ENCODE peak calls at places on chromosomes 3 and 15, in four cellular contexts. H is upper lobe of right lung, B is left ventricle myocardium inferior, P is foreskin fibroblast. C is an unnamed sample.

GRCh38 chr3:75332784-75333183 is 331.3 kb upstream of the FRG2C start:
- DNase-seq in P (peak), B (no peak), H (no peak), C (no peak)

GRCh38 chr3:165892565-165892964 is 55.3 kb upstream of the BCHE start:
- DNase-seq in B (no peak), P (no peak), H (no peak), C (no peak)

GRCh38 chr3:141255864-141256263 is 24.2 kb downstream of the PXYLP1 start:
- DNase-seq in P (no peak), H (no peak), B (no peak), C (peak)

GRCh38 chr15:100732359-100733055 is 130.1 kb downstream of the ASB7 start:
- DNase-seq in P (no peak), H (no peak), B (no peak), C (no peak)

GRCh38 chr3:112084980-112085697 is 1.1 kb upstream of the C3orf52 start:
- DNase-seq in P (no peak), B (no peak), H (no peak), C (no peak)

GRCh38 chr15:86935841-86936240 is 856.2 kb downstream of the AGBL1 start:
- DNase-seq in B (no peak), H (no peak), P (no peak), C (no peak)

GRCh38 chr3:44842376-44842775 is 19.3 kb upstream of the TMEM42 start:
- DNase-seq in B (no peak), H (no peak), P (no peak), C (no peak)

GRCh38 chr3:158470944-158471638 is 99.9 kb upstream of the MLF1 start:
- DNase-seq in P (peak), H (no peak), B (no peak), C (no peak)

GRCh38 chr3:632571-633170 is 436.1 kb downstream of the CHL1 start:
- DNase-seq in B (no peak), P (no peak), H (no peak), C (peak)

GRCh38 chr3:14127516-14128161 is 2.8 kb downstream of the TMEM43 start:
- DNase-seq in P (no peak), B (no peak), H (no peak), C (no peak)

GRCh38 chr15:70491183-70491621 is 272.2 kb downstream of the UACA start:
- DNase-seq in P (no peak), H (no peak), B (no peak), C (peak)

GRCh38 chr3:72844436-72844999 is 3.7 kb downstream of the SHQ1 start:
- DNase-seq in H (no peak), P (no peak), B (no peak), C (peak)

GRCh38 chr15:45829336-45830153 is 194.7 kb downstream of the SQOR start:
- DNase-seq in H (no peak), B (no peak), P (no peak), C (no peak)

GRCh38 chr15:66638377-66638776 is 63.7 kb upstream of the SMAD6 start:
- DNase-seq in B (no peak), P (no peak), H (no peak), C (no peak)

GRCh38 chr3:64444619-64445317 is 219.5 kb upstream of the PRICKLE2 start:
- DNase-seq in P (no peak), H (peak), B (no peak), C (no peak)
- TF ChIP-seq CTCF in P (no peak), H (no peak), B (no peak), C (no peak)

DNA sequence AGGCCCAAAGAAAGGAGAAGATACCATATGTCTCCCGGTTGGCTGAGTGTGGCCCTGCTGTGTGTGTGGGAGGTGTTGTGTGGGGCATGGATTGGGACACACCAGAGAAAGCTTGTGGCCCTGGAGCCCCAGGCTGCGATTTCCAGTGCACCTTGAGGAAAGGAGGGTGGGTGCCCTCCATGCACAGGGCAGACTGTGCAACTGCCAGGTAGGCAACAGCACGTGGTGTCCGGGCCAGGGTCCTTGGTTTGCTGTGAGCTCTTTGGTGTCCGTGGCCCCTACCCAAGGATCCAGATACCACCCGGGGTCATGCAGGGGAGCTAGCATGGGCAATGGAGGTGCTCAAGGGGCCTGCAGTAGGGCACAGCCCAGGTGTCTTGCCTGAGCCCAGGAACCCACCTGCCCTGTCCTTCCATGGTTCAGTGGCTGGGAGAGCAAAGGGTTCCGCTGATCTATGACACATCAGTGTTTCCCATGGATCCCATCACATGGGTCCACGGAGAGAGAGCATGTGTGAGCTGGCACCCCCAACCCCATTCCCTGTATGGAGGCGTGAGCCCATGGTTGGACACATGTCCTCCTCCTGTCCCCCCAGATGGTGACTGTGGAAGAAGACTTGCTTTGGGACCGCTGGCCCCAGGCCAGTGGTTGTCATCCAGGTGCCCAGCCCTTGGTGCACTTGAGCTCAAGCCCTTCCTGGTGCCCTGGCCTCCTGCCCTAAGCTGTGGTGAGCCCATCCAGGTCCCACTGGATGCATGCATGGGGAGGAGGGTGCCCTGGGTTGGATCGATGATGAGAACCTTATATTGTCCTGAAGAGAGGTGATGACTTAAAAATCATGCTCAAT is 223.4 kb downstream of the SNRPN start:
- DNase-seq in H (peak), P (no peak), B (peak), C (no peak)
- H3K4me3 ChIP-seq in H (no peak), P (no peak), B (no peak), C (no peak)

GRCh38 chr3:120506828-120507774 is 56.3 kb upstream of the FSTL1 start:
- DNase-seq in B (no peak), P (peak), H (no peak), C (peak)
- TF ChIP-seq CTCF in B (peak), P (peak), H (peak), C (peak)

GRCh38 chr3:125313060-125313635 is 62.0 kb downstream of the ZNF148 start:
- DNase-seq in B (no peak), P (peak), H (no peak), C (no peak)

GRCh38 chr3:125306620-125307019 is 68.5 kb downstream of the ZNF148 start:
- DNase-seq in P (no peak), B (no peak), H (no peak), C (no peak)

DNA sequence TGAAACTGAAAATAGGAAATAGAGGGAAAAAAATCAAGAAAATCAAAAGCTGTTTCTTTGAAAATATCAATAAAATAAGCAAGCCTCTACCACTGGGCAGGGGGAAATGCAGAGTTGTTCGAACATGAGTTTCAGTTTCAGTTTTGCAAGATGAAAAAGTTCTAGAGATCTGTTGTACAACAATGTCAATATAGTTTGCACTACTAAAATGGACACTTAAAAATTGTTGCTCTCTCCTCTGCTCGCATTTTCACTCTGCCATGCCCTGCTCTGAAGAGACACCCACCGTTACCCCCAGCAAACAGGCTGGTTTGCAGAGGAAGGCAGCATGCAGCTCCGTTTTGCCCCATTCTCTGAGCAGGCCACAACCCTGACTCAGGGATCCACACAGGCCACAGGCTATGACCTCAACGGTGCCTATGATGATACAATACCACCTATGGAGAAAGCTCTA is 64.5 kb downstream of the ZNF148 start:
- DNase-seq in B (no peak), P (no peak), H (no peak), C (peak)
- H3K4me3 ChIP-seq in B (peak), P (no peak), H (peak), C (no peak)

DNA sequence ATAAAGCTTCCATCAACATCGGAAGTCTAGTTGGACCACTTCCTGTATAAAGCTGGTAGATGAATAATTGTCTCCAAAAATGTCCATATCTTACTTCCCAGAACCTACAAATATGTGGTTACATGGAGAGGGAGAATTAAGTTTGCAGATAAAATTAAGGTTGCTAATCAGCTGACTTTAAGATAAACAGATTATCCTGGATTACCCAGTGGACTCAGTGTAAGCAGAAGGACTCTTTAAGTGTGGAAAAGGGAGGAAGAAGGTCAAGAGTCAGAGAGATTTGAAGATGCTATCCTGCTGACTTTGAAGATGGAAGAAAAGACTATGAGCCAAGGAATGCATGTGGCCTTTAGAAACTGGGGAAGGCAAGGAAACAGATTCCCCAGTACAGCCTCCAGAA is 61.9 kb upstream of the ST3GAL6 start:
- DNase-seq in B (no peak), H (no peak), P (no peak), C (no peak)
- TF ChIP-seq CTCF in B (no peak), H (no peak), P (no peak), C (no peak)

GRCh38 chr15:80249973-80250372 is 2.0 kb downstream of the CTXND1 start:
- DNase-seq in B (no peak), H (no peak), P (no peak), C (no peak)
- H3K4me3 ChIP-seq in B (peak), H (no peak), P (no peak), C (no peak)

DNA sequence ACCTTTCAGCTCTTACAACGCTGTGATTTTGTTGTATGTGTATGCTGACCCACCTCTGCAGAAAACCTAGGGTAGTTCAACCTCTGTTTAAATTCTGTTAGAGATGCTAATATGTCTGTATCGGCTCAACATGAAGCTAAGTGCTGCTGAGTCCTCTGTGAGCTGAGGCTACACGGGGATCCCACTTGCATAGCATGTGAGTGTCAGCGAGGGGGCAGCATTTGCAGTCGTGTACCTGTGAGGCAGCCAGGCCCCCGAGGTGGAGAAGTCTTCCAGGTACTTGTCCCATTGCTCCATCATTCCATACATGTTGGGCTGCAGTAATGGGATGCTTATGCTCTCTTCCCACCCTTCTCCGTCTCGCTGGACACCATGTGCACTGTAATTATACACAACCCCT is 3.7 kb downstream of the MKRN2OS start:
- DNase-seq in P (no peak), B (no peak), H (no peak), C (no peak)
- TF ChIP-seq CTCF in P (no peak), B (peak), H (no peak), C (no peak)

GRCh38 chr3:133330043-133330442 is 69.8 kb upstream of the BFSP2 start:
- DNase-seq in B (no peak), H (no peak), P (no peak), C (no peak)
- H3K4me3 ChIP-seq in B (no peak), H (no peak), P (no peak), C (no peak)

GRCh38 chr3:150521458-150521857 is 24.8 kb downstream of the SERP1 start:
- DNase-seq in P (no peak), B (no peak), H (no peak), C (no peak)
- TF ChIP-seq CTCF in P (no peak), B (no peak), H (no peak), C (no peak)

C was measured in GM12865.